ENCODE peak calls at places on chromosomes 16 and 17, in five cellular contexts. One of them, this sample, is unnamed.
A peak's percentile ranks its signal among the peaks of the same experiment; 100 is the strongest.

GRCh38 chr17:16886655-16887322 is 85.1 kb downstream of the TNFRSF13B start:
- DNase-seq in heart right ventricle: no peak
- DNase-seq in BE2C: no peak
- DNase-seq in MCF 10A: no peak
- DNase-seq in CD4-positive, alpha-beta T cell: no peak
- DNase-seq in this sample: no peak

GRCh38 chr17:3843935-3844516 is 2.0 kb downstream of the NCBP3 start:
- DNase-seq in heart right ventricle: no peak
- DNase-seq in BE2C: peak; percentile 45
- DNase-seq in CD4-positive, alpha-beta T cell: peak; percentile 36
- DNase-seq in MCF 10A: peak; percentile 60
- DNase-seq in this sample: no peak

GRCh38 chr17:5065227-5065744 is 13.0 kb upstream of the ZFP3 start:
- DNase-seq in heart right ventricle: no peak
- DNase-seq in MCF 10A: peak; percentile 28
- DNase-seq in CD4-positive, alpha-beta T cell: no peak
- DNase-seq in BE2C: no peak
- DNase-seq in this sample: no peak

GRCh38 chr16:85138825-85139627 is 26.8 kb upstream of the CIBAR2 start:
- DNase-seq in MCF 10A: no peak
- DNase-seq in CD4-positive, alpha-beta T cell: no peak
- DNase-seq in heart right ventricle: no peak
- DNase-seq in BE2C: no peak
- DNase-seq in this sample: no peak

GRCh38 chr16:50837324-50837723 is 95.4 kb downstream of the CYLD start:
- DNase-seq in CD4-positive, alpha-beta T cell: no peak
- DNase-seq in MCF 10A: no peak
- DNase-seq in BE2C: no peak
- DNase-seq in heart right ventricle: no peak
- DNase-seq in this sample: no peak

GRCh38 chr17:19727466-19728113 is 11.2 kb upstream of the SLC47A2 start:
- DNase-seq in BE2C: no peak
- DNase-seq in CD4-positive, alpha-beta T cell: no peak
- DNase-seq in MCF 10A: peak; percentile 91
- DNase-seq in heart right ventricle: peak; percentile 80
- DNase-seq in this sample: no peak

GRCh38 chr17:29112780-29113295 is 67.4 kb downstream of the MYO18A start:
- DNase-seq in CD4-positive, alpha-beta T cell: no peak
- DNase-seq in MCF 10A: peak; percentile 41
- DNase-seq in BE2C: peak; percentile 43
- DNase-seq in heart right ventricle: peak; percentile 61
- DNase-seq in this sample: no peak

GRCh38 chr17:38456031-38456815 is 28.0 kb downstream of the ARHGAP23 start:
- DNase-seq in MCF 10A: no peak
- DNase-seq in CD4-positive, alpha-beta T cell: no peak
- DNase-seq in heart right ventricle: no peak
- DNase-seq in BE2C: no peak
- DNase-seq in this sample: no peak

GRCh38 chr16:57514891-57515600 is 21.3 kb downstream of the CCDC102A start:
- DNase-seq in BE2C: peak; percentile 86
- DNase-seq in heart right ventricle: no peak
- DNase-seq in MCF 10A: no peak
- DNase-seq in CD4-positive, alpha-beta T cell: no peak
- DNase-seq in this sample: no peak

GRCh38 chr17:65220732-65221131 is 83.6 kb downstream of the RGS9 start:
- DNase-seq in heart right ventricle: no peak
- DNase-seq in BE2C: no peak
- DNase-seq in CD4-positive, alpha-beta T cell: no peak
- DNase-seq in MCF 10A: no peak
- DNase-seq in this sample: no peak

GRCh38 chr17:51064061-51064735 is 56.5 kb downstream of the SPAG9 start:
- DNase-seq in BE2C: no peak
- DNase-seq in MCF 10A: no peak
- DNase-seq in heart right ventricle: no peak
- DNase-seq in CD4-positive, alpha-beta T cell: no peak
- DNase-seq in this sample: no peak

GRCh38 chr17:51650202-51650601 is 389.9 kb downstream of the UTP18 start:
- DNase-seq in MCF 10A: no peak
- DNase-seq in BE2C: no peak
- DNase-seq in heart right ventricle: no peak
- DNase-seq in CD4-positive, alpha-beta T cell: no peak
- DNase-seq in this sample: no peak

GRCh38 chr16:8512941-8513624 is 77.2 kb downstream of the TMEM114 start:
- DNase-seq in heart right ventricle: no peak
- DNase-seq in CD4-positive, alpha-beta T cell: no peak
- DNase-seq in BE2C: no peak
- DNase-seq in MCF 10A: no peak
- DNase-seq in this sample: no peak

GRCh38 chr17:80349437-80350160 is 65.4 kb upstream of the ENDOV start:
- DNase-seq in MCF 10A: no peak
- DNase-seq in heart right ventricle: no peak
- DNase-seq in CD4-positive, alpha-beta T cell: no peak
- DNase-seq in BE2C: no peak
- DNase-seq in this sample: no peak

GRCh38 chr17:50550661-50551432 is 3.9 kb downstream of the SPATA20 start:
- DNase-seq in heart right ventricle: peak; percentile 84
- DNase-seq in BE2C: peak; percentile 87
- DNase-seq in CD4-positive, alpha-beta T cell: no peak
- DNase-seq in MCF 10A: peak; percentile 64
- DNase-seq in this sample: peak; percentile 75

GRCh38 chr17:45143101-45143670 is 5.1 kb upstream of the HEXIM1 start:
- DNase-seq in heart right ventricle: no peak
- DNase-seq in BE2C: no peak
- DNase-seq in MCF 10A: no peak
- DNase-seq in CD4-positive, alpha-beta T cell: no peak
- DNase-seq in this sample: no peak

GRCh38 chr17:56431736-56432135 is 161.8 kb upstream of the NOG start:
- DNase-seq in BE2C: no peak
- DNase-seq in MCF 10A: no peak
- DNase-seq in heart right ventricle: no peak
- DNase-seq in CD4-positive, alpha-beta T cell: no peak
- DNase-seq in this sample: no peak

GRCh38 chr16:80932725-80933124 is 74.0 kb downstream of the CMC2 start:
- DNase-seq in MCF 10A: peak; percentile 70
- DNase-seq in heart right ventricle: peak; percentile 69
- DNase-seq in BE2C: no peak
- DNase-seq in CD4-positive, alpha-beta T cell: no peak
- DNase-seq in this sample: no peak

GRCh38 chr17:42676424-42677011 is at the start of gene PLEKHH3:
- DNase-seq in MCF 10A: peak; percentile 41
- DNase-seq in heart right ventricle: no peak
- DNase-seq in BE2C: peak; percentile 54
- DNase-seq in CD4-positive, alpha-beta T cell: no peak
- DNase-seq in this sample: peak; percentile 45

GRCh38 chr17:61316633-61317032 is 83.0 kb upstream of the TBX2 start:
- DNase-seq in heart right ventricle: no peak
- DNase-seq in CD4-positive, alpha-beta T cell: no peak
- DNase-seq in BE2C: no peak
- DNase-seq in MCF 10A: no peak
- DNase-seq in this sample: no peak

GRCh38 chr17:64329571-64329970 is 61.1 kb downstream of the PECAM1 start:
- DNase-seq in MCF 10A: no peak
- DNase-seq in heart right ventricle: no peak
- DNase-seq in BE2C: no peak
- DNase-seq in CD4-positive, alpha-beta T cell: no peak
- DNase-seq in this sample: no peak

GRCh38 chr16:1565083-1565805 is 31.8 kb downstream of the TMEM204 start:
- DNase-seq in BE2C: no peak
- DNase-seq in MCF 10A: no peak
- DNase-seq in CD4-positive, alpha-beta T cell: no peak
- DNase-seq in heart right ventricle: no peak
- DNase-seq in this sample: no peak

GRCh38 chr16:55056585-55057520 is 126.2 kb downstream of the IRX5 start:
- DNase-seq in CD4-positive, alpha-beta T cell: no peak
- DNase-seq in BE2C: peak; percentile 60
- DNase-seq in MCF 10A: peak; percentile 16
- DNase-seq in heart right ventricle: no peak
- DNase-seq in this sample: peak; percentile 50

GRCh38 chr16:69890891-69891282 is 60.2 kb upstream of the CLEC18A start:
- DNase-seq in CD4-positive, alpha-beta T cell: no peak
- DNase-seq in BE2C: peak; percentile 74
- DNase-seq in MCF 10A: no peak
- DNase-seq in heart right ventricle: no peak
- DNase-seq in this sample: no peak

GRCh38 chr17:75876190-75876937 is 2.0 kb downstream of the TRIM47 start:
- DNase-seq in BE2C: no peak
- DNase-seq in heart right ventricle: no peak
- DNase-seq in MCF 10A: no peak
- DNase-seq in CD4-positive, alpha-beta T cell: peak; percentile 47
- DNase-seq in this sample: no peak

GRCh38 chr16:30434852-30435251 is 5.0 kb upstream of the DCTPP1 start:
- DNase-seq in CD4-positive, alpha-beta T cell: no peak
- DNase-seq in BE2C: no peak
- DNase-seq in MCF 10A: no peak
- DNase-seq in heart right ventricle: no peak
- DNase-seq in this sample: no peak

GRCh38 chr17:4130715-4131114 is 12.1 kb downstream of the ZZEF1 start:
- DNase-seq in CD4-positive, alpha-beta T cell: no peak
- DNase-seq in BE2C: no peak
- DNase-seq in heart right ventricle: peak; percentile 17
- DNase-seq in MCF 10A: no peak
- DNase-seq in this sample: no peak

GRCh38 chr17:1002412-1002753 is 5.5 kb downstream of the TIMM22 start:
- DNase-seq in BE2C: no peak
- DNase-seq in heart right ventricle: no peak
- DNase-seq in CD4-positive, alpha-beta T cell: no peak
- DNase-seq in MCF 10A: no peak
- DNase-seq in this sample: no peak

GRCh38 chr16:4839942-4840341 is 7.1 kb downstream of the GLYR1 start:
- DNase-seq in BE2C: no peak
- DNase-seq in CD4-positive, alpha-beta T cell: no peak
- DNase-seq in MCF 10A: no peak
- DNase-seq in heart right ventricle: no peak
- DNase-seq in this sample: no peak

GRCh38 chr16:67668495-67669157 is 2.0 kb downstream of the C16orf86 start:
- DNase-seq in heart right ventricle: no peak
- DNase-seq in MCF 10A: no peak
- DNase-seq in CD4-positive, alpha-beta T cell: no peak
- DNase-seq in BE2C: peak; percentile 14
- DNase-seq in this sample: no peak
- TF ChIP-seq CTCF in heart right ventricle: no peak
- TF ChIP-seq CTCF in MCF 10A: peak; percentile 28
- TF ChIP-seq CTCF in CD4-positive, alpha-beta T cell: no peak
- TF ChIP-seq CTCF in BE2C: peak; percentile 29
- TF ChIP-seq CTCF in this sample: no peak

GRCh38 chr17:7745748-7746470 is 28.4 kb downstream of the DNAH2 start:
- DNase-seq in BE2C: no peak
- DNase-seq in CD4-positive, alpha-beta T cell: no peak
- DNase-seq in MCF 10A: peak; percentile 95
- DNase-seq in heart right ventricle: no peak
- DNase-seq in this sample: peak; percentile 16
- TF ChIP-seq CTCF in BE2C: no peak
- TF ChIP-seq CTCF in CD4-positive, alpha-beta T cell: no peak
- TF ChIP-seq CTCF in MCF 10A: no peak
- TF ChIP-seq CTCF in heart right ventricle: no peak
- TF ChIP-seq CTCF in this sample: peak; percentile 20

GRCh38 chr17:49315551-49315951 is 46.5 kb downstream of the ZNF652 start:
- DNase-seq in BE2C: peak; percentile 72
- DNase-seq in CD4-positive, alpha-beta T cell: peak; percentile 66
- DNase-seq in MCF 10A: peak; percentile 89
- DNase-seq in heart right ventricle: peak; percentile 71
- DNase-seq in this sample: peak; percentile 58
- TF ChIP-seq CTCF in BE2C: peak; percentile 89
- TF ChIP-seq CTCF in CD4-positive, alpha-beta T cell: peak; percentile 85
- TF ChIP-seq CTCF in MCF 10A: peak; percentile 83
- TF ChIP-seq CTCF in heart right ventricle: peak; percentile 93
- TF ChIP-seq CTCF in this sample: peak; percentile 87

DNA sequence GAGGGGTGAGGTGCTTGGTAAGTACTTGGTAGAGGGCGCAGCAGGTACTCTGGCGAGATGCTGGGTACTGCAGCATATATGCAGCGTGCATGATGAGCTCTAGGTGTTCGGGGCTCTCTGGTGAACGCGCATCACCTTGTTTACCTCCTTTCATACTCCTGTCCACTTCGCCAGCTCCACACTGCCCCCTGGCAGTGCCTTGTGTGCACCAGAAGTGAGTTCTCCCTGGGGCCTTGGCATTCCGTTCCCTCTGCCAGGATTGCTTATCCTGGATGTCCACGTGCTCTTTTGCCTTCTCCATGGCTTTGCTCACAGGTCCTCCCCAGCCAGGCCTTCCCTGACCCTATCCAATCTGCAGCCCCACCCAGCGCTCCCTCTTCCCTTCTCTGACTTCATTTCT is 154.2 kb downstream of the MRM1 start:
- DNase-seq in MCF 10A: peak; percentile 35
- DNase-seq in heart right ventricle: no peak
- DNase-seq in BE2C: peak; percentile 66
- DNase-seq in CD4-positive, alpha-beta T cell: peak; percentile 18
- DNase-seq in this sample: peak; percentile 13
- TF ChIP-seq CTCF in MCF 10A: peak; percentile 23
- TF ChIP-seq CTCF in heart right ventricle: no peak
- TF ChIP-seq CTCF in BE2C: peak; percentile 63
- TF ChIP-seq CTCF in CD4-positive, alpha-beta T cell: peak; percentile 53
- TF ChIP-seq CTCF in this sample: peak; percentile 47

GRCh38 chr17:37386462-37386861 is 10.7 kb downstream of the C17orf78 start:
- DNase-seq in BE2C: no peak
- DNase-seq in CD4-positive, alpha-beta T cell: no peak
- DNase-seq in heart right ventricle: no peak
- DNase-seq in MCF 10A: no peak
- DNase-seq in this sample: no peak
- TF ChIP-seq CTCF in BE2C: no peak
- TF ChIP-seq CTCF in CD4-positive, alpha-beta T cell: no peak
- TF ChIP-seq CTCF in heart right ventricle: no peak
- TF ChIP-seq CTCF in MCF 10A: no peak
- TF ChIP-seq CTCF in this sample: no peak

GRCh38 chr16:56330476-56330875 is 94.9 kb downstream of the AMFR start:
- DNase-seq in BE2C: no peak
- DNase-seq in CD4-positive, alpha-beta T cell: no peak
- DNase-seq in MCF 10A: no peak
- DNase-seq in heart right ventricle: no peak
- DNase-seq in this sample: no peak

GRCh38 chr16:56334761-56335160 is 90.6 kb downstream of the AMFR start:
- DNase-seq in heart right ventricle: no peak
- DNase-seq in CD4-positive, alpha-beta T cell: no peak
- DNase-seq in BE2C: no peak
- DNase-seq in MCF 10A: peak; percentile 56
- DNase-seq in this sample: no peak

GRCh38 chr16:56331399-56331798 is 93.9 kb downstream of the AMFR start:
- DNase-seq in BE2C: no peak
- DNase-seq in MCF 10A: no peak
- DNase-seq in heart right ventricle: no peak
- DNase-seq in CD4-positive, alpha-beta T cell: no peak
- DNase-seq in this sample: no peak

GRCh38 chr16:56331915-56332314 is 93.4 kb downstream of the AMFR start:
- DNase-seq in MCF 10A: no peak
- DNase-seq in CD4-positive, alpha-beta T cell: no peak
- DNase-seq in heart right ventricle: no peak
- DNase-seq in BE2C: no peak
- DNase-seq in this sample: no peak

GRCh38 chr16:56332464-56333079 is 92.8 kb downstream of the AMFR start:
- DNase-seq in CD4-positive, alpha-beta T cell: no peak
- DNase-seq in heart right ventricle: peak; percentile 57
- DNase-seq in MCF 10A: peak; percentile 88
- DNase-seq in BE2C: no peak
- DNase-seq in this sample: peak; percentile 63
- TF ChIP-seq CTCF in CD4-positive, alpha-beta T cell: no peak
- TF ChIP-seq CTCF in heart right ventricle: peak; percentile 38
- TF ChIP-seq CTCF in MCF 10A: peak; percentile 70
- TF ChIP-seq CTCF in BE2C: no peak
- TF ChIP-seq CTCF in this sample: peak; percentile 48

This sample was measured in neural crest cell.